ENCODE peak calls at places on chromosomes 7 and 10, in five cellular contexts. One of them, this sample, is unnamed.

GRCh38 chr10:64840341-64840740 is 1319.1 kb downstream of the REEP3 start:
- DNase-seq in HCT116: no peak
- DNase-seq in neural progenitor cell: no peak
- DNase-seq in MM.1S: no peak
- DNase-seq in hepatocyte: no peak
- DNase-seq in this sample: no peak

GRCh38 chr7:135257790-135258189 is 24.2 kb downstream of the STRA8 start:
- DNase-seq in neural progenitor cell: no peak
- DNase-seq in HCT116: no peak
- DNase-seq in MM.1S: no peak
- DNase-seq in hepatocyte: no peak
- DNase-seq in this sample: no peak

GRCh38 chr10:122338609-122339441 is 35.7 kb upstream of the PLEKHA1 start:
- DNase-seq in HCT116: no peak
- DNase-seq in neural progenitor cell: no peak
- DNase-seq in hepatocyte: no peak
- DNase-seq in MM.1S: no peak
- DNase-seq in this sample: no peak

GRCh38 chr7:138900040-138900828 is 81.0 kb downstream of the KIAA1549 start:
- DNase-seq in MM.1S: no peak
- DNase-seq in neural progenitor cell: no peak
- DNase-seq in hepatocyte: no peak
- DNase-seq in HCT116: no peak
- DNase-seq in this sample: peak; percentile 86

GRCh38 chr7:25124485-25125136 is 449 bp downstream of the CYCS start:
- DNase-seq in neural progenitor cell: peak; percentile 11
- DNase-seq in MM.1S: peak; percentile 31
- DNase-seq in HCT116: no peak
- DNase-seq in hepatocyte: no peak
- DNase-seq in this sample: no peak

GRCh38 chr7:116315293-116315692 is 105.0 kb downstream of the TES start:
- DNase-seq in HCT116: no peak
- DNase-seq in neural progenitor cell: peak; percentile 4
- DNase-seq in hepatocyte: no peak
- DNase-seq in MM.1S: no peak
- DNase-seq in this sample: no peak

GRCh38 chr10:45052700-45053099 is 52.0 kb downstream of the ZNF22 start:
- DNase-seq in hepatocyte: no peak
- DNase-seq in MM.1S: no peak
- DNase-seq in neural progenitor cell: no peak
- DNase-seq in HCT116: no peak
- DNase-seq in this sample: no peak

GRCh38 chr7:139629392-139630082 is 106.1 kb downstream of the CLEC2L start:
- DNase-seq in neural progenitor cell: no peak
- DNase-seq in HCT116: no peak
- DNase-seq in hepatocyte: no peak
- DNase-seq in MM.1S: no peak
- DNase-seq in this sample: no peak

GRCh38 chr10:94088926-94089381 is 95.2 kb downstream of the PLCE1 start:
- DNase-seq in hepatocyte: peak; percentile 42
- DNase-seq in neural progenitor cell: peak; percentile 42
- DNase-seq in MM.1S: no peak
- DNase-seq in HCT116: no peak
- DNase-seq in this sample: peak; percentile 15

GRCh38 chr7:34333925-34334324 is 324.1 kb upstream of the NPSR1 start:
- DNase-seq in MM.1S: no peak
- DNase-seq in neural progenitor cell: no peak
- DNase-seq in hepatocyte: no peak
- DNase-seq in HCT116: no peak
- DNase-seq in this sample: no peak

GRCh38 chr10:4615042-4615441 is 211.0 kb upstream of the AKR1E2 start:
- DNase-seq in HCT116: no peak
- DNase-seq in MM.1S: no peak
- DNase-seq in neural progenitor cell: no peak
- DNase-seq in hepatocyte: no peak
- DNase-seq in this sample: no peak

DNA sequence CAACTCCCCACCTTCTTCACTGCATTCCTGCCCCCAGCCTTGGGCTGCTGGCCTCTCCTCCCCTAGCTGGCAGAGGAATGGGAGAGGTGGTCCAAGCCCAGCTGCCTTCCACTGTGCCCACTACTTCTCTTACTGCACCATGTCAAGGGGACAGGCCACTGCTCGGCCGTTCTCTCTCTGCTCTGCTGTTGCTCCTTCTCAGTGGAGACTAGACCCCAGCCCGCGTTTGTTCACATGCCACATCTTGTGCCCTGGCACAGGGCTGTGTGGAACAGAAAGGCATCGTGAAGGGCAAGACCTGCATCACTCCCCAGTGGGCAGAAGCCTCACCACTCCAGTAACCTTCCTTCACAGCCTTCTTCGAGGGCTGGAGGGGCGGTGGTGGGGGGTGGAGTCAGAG is 711 bp upstream of the CDHR3 start:
- DNase-seq in neural progenitor cell: no peak
- DNase-seq in MM.1S: no peak
- DNase-seq in hepatocyte: no peak
- DNase-seq in HCT116: no peak
- DNase-seq in this sample: no peak
- TF ChIP-seq EZH2phosphoT487 in neural progenitor cell: no peak
- TF ChIP-seq EZH2phosphoT487 in MM.1S: no peak
- TF ChIP-seq EZH2phosphoT487 in hepatocyte: no peak
- TF ChIP-seq EZH2phosphoT487 in HCT116: no peak
- TF ChIP-seq EZH2phosphoT487 in this sample: no peak

GRCh38 chr10:5976689-5977470 is 463 bp downstream of the IL15RA start:
- DNase-seq in MM.1S: peak; percentile 46
- DNase-seq in hepatocyte: peak; percentile 34
- DNase-seq in HCT116: peak; percentile 18
- DNase-seq in neural progenitor cell: peak; percentile 58
- DNase-seq in this sample: peak; percentile 30
- TF ChIP-seq EZH2 in MM.1S: no peak
- TF ChIP-seq EZH2 in hepatocyte: peak; percentile 9
- TF ChIP-seq EZH2 in HCT116: no peak
- TF ChIP-seq EZH2 in neural progenitor cell: peak; percentile 90
- TF ChIP-seq EZH2 in this sample: no peak

GRCh38 chr7:131640686-131641085 is 84.3 kb upstream of the PODXL start:
- DNase-seq in neural progenitor cell: no peak
- DNase-seq in HCT116: no peak
- DNase-seq in hepatocyte: no peak
- DNase-seq in MM.1S: no peak
- DNase-seq in this sample: no peak

GRCh38 chr7:131646203-131646602 is 89.8 kb upstream of the PODXL start:
- DNase-seq in HCT116: no peak
- DNase-seq in MM.1S: no peak
- DNase-seq in hepatocyte: no peak
- DNase-seq in neural progenitor cell: no peak
- DNase-seq in this sample: no peak

GRCh38 chr7:131637846-131638245 is 81.4 kb upstream of the PODXL start:
- DNase-seq in neural progenitor cell: no peak
- DNase-seq in hepatocyte: no peak
- DNase-seq in MM.1S: no peak
- DNase-seq in HCT116: no peak
- DNase-seq in this sample: no peak

GRCh38 chr7:131638641-131639430 is 82.4 kb upstream of the PODXL start:
- DNase-seq in hepatocyte: no peak
- DNase-seq in MM.1S: no peak
- DNase-seq in HCT116: no peak
- DNase-seq in neural progenitor cell: no peak
- DNase-seq in this sample: no peak

GRCh38 chr7:131642429-131642828 is 86.0 kb upstream of the PODXL start:
- DNase-seq in neural progenitor cell: no peak
- DNase-seq in HCT116: no peak
- DNase-seq in hepatocyte: no peak
- DNase-seq in MM.1S: no peak
- DNase-seq in this sample: peak; percentile 12
- TF ChIP-seq EZH2phosphoT487 in neural progenitor cell: no peak
- TF ChIP-seq EZH2phosphoT487 in HCT116: no peak
- TF ChIP-seq EZH2phosphoT487 in hepatocyte: no peak
- TF ChIP-seq EZH2phosphoT487 in MM.1S: no peak
- TF ChIP-seq EZH2phosphoT487 in this sample: no peak

GRCh38 chr10:27449571-27449970 is 54.5 kb upstream of the RAB18 start:
- DNase-seq in HCT116: no peak
- DNase-seq in MM.1S: no peak
- DNase-seq in neural progenitor cell: no peak
- DNase-seq in hepatocyte: no peak
- DNase-seq in this sample: peak; percentile 17

GRCh38 chr10:27447540-27447939 is 56.6 kb upstream of the RAB18 start:
- DNase-seq in hepatocyte: no peak
- DNase-seq in HCT116: no peak
- DNase-seq in neural progenitor cell: no peak
- DNase-seq in MM.1S: no peak
- DNase-seq in this sample: no peak

GRCh38 chr10:27445070-27445469 is 59.0 kb upstream of the RAB18 start:
- DNase-seq in hepatocyte: no peak
- DNase-seq in HCT116: no peak
- DNase-seq in MM.1S: no peak
- DNase-seq in neural progenitor cell: no peak
- DNase-seq in this sample: no peak

GRCh38 chr10:27448926-27449325 is 55.2 kb upstream of the RAB18 start:
- DNase-seq in hepatocyte: no peak
- DNase-seq in HCT116: peak; percentile 8
- DNase-seq in neural progenitor cell: no peak
- DNase-seq in MM.1S: no peak
- DNase-seq in this sample: peak; percentile 60

GRCh38 chr10:27446091-27446918 is 57.8 kb upstream of the RAB18 start:
- DNase-seq in MM.1S: peak; percentile 35
- DNase-seq in HCT116: peak; percentile 23
- DNase-seq in hepatocyte: peak; percentile 36
- DNase-seq in neural progenitor cell: peak; percentile 34
- DNase-seq in this sample: peak; percentile 51
- TF ChIP-seq EZH2 in MM.1S: no peak
- TF ChIP-seq EZH2 in HCT116: no peak
- TF ChIP-seq EZH2 in hepatocyte: no peak
- TF ChIP-seq EZH2 in neural progenitor cell: no peak
- TF ChIP-seq EZH2 in this sample: no peak